ENCODE peak calls at places on chromosomes 13 and 19, in eight cellular contexts. K is ELF-1; C is lung; Y is stimulated activated CD4-positive, alpha-beta T cell treated with anti-CD3 and anti-CD28 coated beads, Interleukin-15, amount 100 ng/mL, for 48 hours; L is A172; Z is fibroblast of pulmonary artery; T is NCI-H774; A is M059J. D is an unnamed sample.
A peak's percentile ranks its signal among the peaks of the same experiment; 100 is the strongest.

GRCh38 chr19:49605605-49606004 is 14.6 kb downstream of the PRR12 start:
- DNase-seq in A (no peak), Z (no peak), T (no peak), L (no peak), K (no peak), C (no peak), Y (no peak), D (no peak)

GRCh38 chr19:29482855-29483640 is 42.7 kb upstream of the VSTM2B start:
- DNase-seq in Z (no peak), K (no peak), Y (no peak), T (no peak), L (no peak), C (peak; percentile 17), A (no peak), D (no peak)

GRCh38 chr19:16428372-16429036 is 43.3 kb downstream of the EPS15L1 start:
- DNase-seq in L (no peak), K (no peak), C (no peak), Z (no peak), T (no peak), A (no peak), Y (no peak), D (no peak)

GRCh38 chr13:78201411-78201810 is 282.8 kb upstream of the EDNRB start:
- DNase-seq in A (no peak), K (no peak), T (no peak), L (no peak), Z (no peak), Y (no peak), C (no peak), D (no peak)

GRCh38 chr13:23534090-23534489 is 36.1 kb upstream of the TNFRSF19 start:
- DNase-seq in Y (no peak), T (no peak), K (no peak), L (no peak), C (no peak), A (no peak), Z (no peak), D (no peak)

GRCh38 chr19:28482221-28482620 is 730.7 kb downstream of the UQCRFS1 start:
- DNase-seq in Y (no peak), Z (no peak), A (no peak), L (no peak), C (no peak), T (no peak), K (peak; percentile 64), D (no peak)

GRCh38 chr19:39563408-39563807 is 23.4 kb upstream of the EID2 start:
- DNase-seq in C (no peak), T (no peak), L (peak; percentile 80), Y (no peak), Z (peak; percentile 40), K (peak; percentile 10), A (peak; percentile 93), D (peak; percentile 50)

GRCh38 chr13:37375724-37376123 is 222.8 kb downstream of the POSTN start:
- DNase-seq in T (no peak), A (peak; percentile 24), Y (no peak), K (no peak), C (no peak), Z (peak; percentile 26), L (no peak), D (peak; percentile 65)

GRCh38 chr13:41458187-41458938 is 1.0 kb downstream of the RGCC start:
- DNase-seq in L (no peak), C (peak; percentile 42), Y (peak; percentile 42), K (peak; percentile 39), T (no peak), Z (no peak), A (peak; percentile 20), D (peak; percentile 26)

GRCh38 chr13:38781539-38781938 is 94.7 kb downstream of the FREM2 start:
- DNase-seq in Z (no peak), C (no peak), Y (no peak), L (no peak), T (no peak), K (no peak), A (no peak), D (no peak)

GRCh38 chr13:72101768-72102400 is 234.9 kb upstream of the DACH1 start:
- DNase-seq in L (no peak), A (no peak), K (no peak), Y (no peak), Z (no peak), C (no peak), T (no peak), D (no peak)

GRCh38 chr13:114124921-114125320 is 7.5 kb downstream of the RASA3 start:
- DNase-seq in A (peak; percentile 78), K (no peak), C (no peak), T (no peak), L (peak; percentile 83), Y (peak; percentile 65), Z (peak; percentile 66), D (peak; percentile 88)

GRCh38 chr19:38869160-38869835 is 8.8 kb downstream of the RINL start:
- DNase-seq in T (peak; percentile 15), Z (no peak), C (no peak), L (no peak), Y (no peak), A (no peak), K (peak; percentile 31), D (no peak)

GRCh38 chr13:113616991-113617749 is 32.6 kb downstream of the TFDP1 start:
- DNase-seq in C (no peak), L (no peak), K (peak; percentile 74), Y (no peak), A (no peak), Z (peak; percentile 64), T (peak; percentile 83), D (peak; percentile 79)

GRCh38 chr19:49340069-49340864 is 5.1 kb downstream of the CD37 start:
- DNase-seq in Y (no peak), T (no peak), K (peak; percentile 88), L (no peak), C (peak; percentile 75), Z (no peak), A (peak; percentile 12), D (peak; percentile 36)

GRCh38 chr13:103140001-103140671 is 73.9 kb upstream of the SLC10A2 start:
- DNase-seq in L (peak; percentile 11), C (no peak), Z (peak; percentile 11), K (peak; percentile 4), Y (no peak), T (no peak), A (peak; percentile 0), D (peak; percentile 46)

D was measured in iris pigment epithelial cell.